ENCODE peak calls at places on chromosomes 12 and 14, in four cellular contexts. Z is MCF 10A, F is aorta, E is NCI-H526. P is an unnamed sample.

GRCh38 chr14:55416866-55417265 is 5.2 kb upstream of the ATG14 start:
- DNase-seq in Z (peak; percentile 60), F (no peak), E (peak; percentile 55), P (no peak)

GRCh38 chr14:91373591-91374245 is 43.9 kb downstream of the CCDC88C start:
- DNase-seq in Z (no peak), F (no peak), E (no peak), P (peak; percentile 54)

GRCh38 chr14:54446201-54446693 is 5.1 kb upstream of the CNIH1 start:
- DNase-seq in Z (peak; percentile 97), F (no peak), E (no peak), P (no peak)

GRCh38 chr12:50196537-50196936 is 29.4 kb upstream of the CERS5 start:
- DNase-seq in Z (no peak), F (no peak), E (no peak), P (peak; percentile 28)

GRCh38 chr12:22083167-22083566 is 37.1 kb downstream of the CMAS start:
- DNase-seq in Z (peak; percentile 47), F (no peak), E (peak; percentile 40), P (peak; percentile 59)

GRCh38 chr12:24814379-24815086 is 134.4 kb downstream of the BCAT1 start:
- DNase-seq in Z (no peak), F (no peak), E (no peak), P (no peak)

GRCh38 chr12:57730336-57731067 is 8.0 kb downstream of the AGAP2 start:
- DNase-seq in Z (no peak), F (no peak), E (no peak), P (no peak)

GRCh38 chr14:58740584-58740983 is 102.8 kb downstream of the DACT1 start:
- DNase-seq in Z (no peak), F (no peak), E (no peak), P (no peak)

GRCh38 chr12:55955800-55956508 is 9.9 kb downstream of the PMEL start:
- DNase-seq in Z (peak; percentile 88), F (no peak), E (peak; percentile 14), P (peak; percentile 87)

GRCh38 chr14:68013326-68013725 is 193.7 kb downstream of the RAD51B start:
- DNase-seq in Z (no peak), F (no peak), E (no peak), P (no peak)

GRCh38 chr14:23559921-23560520 is 4.0 kb downstream of the THTPA start:
- DNase-seq in Z (no peak), F (no peak), E (no peak), P (no peak)

GRCh38 chr12:108319277-108320234 is 19.6 kb downstream of the CMKLR1 start:
- DNase-seq in Z (no peak), F (no peak), E (no peak), P (no peak)

GRCh38 chr12:14885718-14886201 is at the start of gene MGP:
- DNase-seq in Z (peak; percentile 60), F (peak; percentile 77), E (no peak), P (peak; percentile 18)

GRCh38 chr12:39912211-39912980 is 193.5 kb downstream of the SLC2A13 start:
- DNase-seq in Z (peak; percentile 18), F (no peak), E (peak; percentile 0), P (peak; percentile 52)

GRCh38 chr12:59708484-59708883 is 112.7 kb downstream of the SLC16A7 start:
- DNase-seq in Z (no peak), F (no peak), E (no peak), P (no peak)

GRCh38 chr12:132548430-132549058 is 58.6 kb downstream of the FBRSL1 start:
- DNase-seq in Z (no peak), F (no peak), E (no peak), P (no peak)

GRCh38 chr12:109726106-109726497 is 12.5 kb downstream of the FAM222A start:
- DNase-seq in Z (no peak), F (no peak), E (peak; percentile 57), P (no peak)

GRCh38 chr14:69501362-69501964 is 16.9 kb downstream of the PLEKHD1 start:
- DNase-seq in Z (no peak), F (no peak), E (no peak), P (no peak)

GRCh38 chr12:39355841-39356240 is 87.1 kb downstream of the KIF21A start:
- DNase-seq in Z (no peak), F (no peak), E (no peak), P (no peak)

GRCh38 chr12:124289634-124290600 is 5.0 kb upstream of the RFLNA start:
- DNase-seq in Z (no peak), F (no peak), E (no peak), P (no peak)

GRCh38 chr14:49769171-49769570 is 1.2 kb downstream of the KLHDC2 start:
- DNase-seq in Z (peak; percentile 22), F (no peak), E (peak; percentile 30), P (peak; percentile 69)

GRCh38 chr12:99110866-99111265 is 465.8 kb downstream of the APAF1 start:
- DNase-seq in Z (no peak), F (no peak), E (no peak), P (no peak)

GRCh38 chr14:32998433-32998832 is 59.8 kb downstream of the NPAS3 start:
- DNase-seq in Z (peak; percentile 35), F (no peak), E (peak; percentile 16), P (peak; percentile 42)

GRCh38 chr12:42790761-42791151 is 201.2 kb upstream of the PRICKLE1 start:
- DNase-seq in Z (peak; percentile 39), F (no peak), E (no peak), P (peak; percentile 74)

GRCh38 chr12:43336962-43337555 is 214.9 kb downstream of the ADAMTS20 start:
- DNase-seq in Z (peak; percentile 38), F (no peak), E (peak; percentile 4), P (peak; percentile 45)

GRCh38 chr12:62601765-62602444 is 135.3 kb downstream of the MON2 start:
- DNase-seq in Z (no peak), F (no peak), E (no peak), P (no peak)

GRCh38 chr12:66387067-66387466 is 84.8 kb downstream of the HELB start:
- DNase-seq in Z (no peak), F (no peak), E (no peak), P (no peak)

GRCh38 chr12:90028620-90029051 is 320.0 kb upstream of the ATP2B1 start:
- DNase-seq in Z (no peak), F (no peak), E (no peak), P (peak; percentile 58)

GRCh38 chr12:52636592-52637258 is 15.3 kb downstream of the KRT2 start:
- DNase-seq in Z (no peak), F (no peak), E (no peak), P (no peak)